ENCODE peak calls at places on chromosomes 13 and 19, in five cellular contexts. F, U, J, W and M are unnamed samples.

GRCh38 chr13:84431646-84432045 is 549.4 kb upstream of the SLITRK1 start:
- DNase-seq in J (peak), W (no peak), U (peak), F (no peak), M (no peak)

GRCh38 chr13:27481766-27482165 is 31.4 kb upstream of the MTIF3 start:
- DNase-seq in J (peak), U (peak), W (peak), F (no peak), M (no peak)

GRCh38 chr19:47093841-47094240 is 19.7 kb downstream of the ZC3H4 start:
- DNase-seq in U (no peak), W (no peak), F (no peak), J (no peak), M (peak)

GRCh38 chr19:29372921-29373797 is 152.6 kb upstream of the VSTM2B start:
- DNase-seq in W (no peak), F (no peak), U (no peak), J (no peak), M (peak)

GRCh38 chr19:45098521-45099464 is 5.8 kb downstream of the PPP1R37 start:
- DNase-seq in U (peak), W (no peak), J (peak), F (no peak), M (no peak)

GRCh38 chr19:54331626-54332025 is 7.3 kb downstream of the LILRA4 start:
- DNase-seq in J (no peak), W (peak), U (no peak), F (no peak), M (no peak)

GRCh38 chr13:85974604-85975366 is 175.6 kb upstream of the SLITRK6 start:
- DNase-seq in U (peak), W (no peak), J (no peak), F (no peak), M (no peak)

GRCh38 chr13:94617389-94618000 is 15.8 kb downstream of the GPR180 start:
- DNase-seq in J (peak), U (peak), F (no peak), W (no peak), M (no peak)

GRCh38 chr13:40749327-40749726 is 21.7 kb downstream of the MRPS31 start:
- DNase-seq in U (peak), F (no peak), W (no peak), J (peak), M (no peak)
- TF ChIP-seq CTCF in U (no peak), F (no peak), W (no peak), J (peak), M (no peak)

GRCh38 chr13:42047561-42048322 is 706 bp upstream of the DGKH start:
- DNase-seq in W (peak), U (peak), F (peak), J (peak), M (peak)

GRCh38 chr13:42049454-42049780 is 969 bp downstream of the DGKH start:
- DNase-seq in F (no peak), J (no peak), U (no peak), W (no peak), M (no peak)

GRCh38 chr13:42046448-42046847 is 2.0 kb upstream of the DGKH start:
- DNase-seq in F (no peak), U (no peak), J (no peak), W (no peak), M (no peak)

GRCh38 chr13:42048323-42048624 is 174 bp upstream of the DGKH start:
- DNase-seq in F (no peak), U (no peak), J (no peak), W (no peak), M (no peak)

GRCh38 chr13:42048625-42049453 is at the start of gene DGKH:
- DNase-seq in W (peak), F (peak), U (peak), J (peak), M (peak)
- TF ChIP-seq CTCF in W (peak), F (no peak), U (no peak), J (no peak), M (peak)

GRCh38 chr13:59182241-59182640 is 981.5 kb downstream of the DIAPH3 start:
- DNase-seq in J (no peak), U (no peak), W (no peak), F (no peak), M (no peak)

GRCh38 chr13:59176775-59177174 is 987.0 kb downstream of the DIAPH3 start:
- DNase-seq in F (no peak), W (no peak), U (no peak), J (no peak), M (peak)

GRCh38 chr13:59178344-59178743 is 985.4 kb downstream of the DIAPH3 start:
- DNase-seq in F (no peak), U (peak), J (peak), W (no peak), M (no peak)
- TF ChIP-seq CTCF in F (no peak), U (peak), J (peak), W (no peak), M (no peak)

DNA sequence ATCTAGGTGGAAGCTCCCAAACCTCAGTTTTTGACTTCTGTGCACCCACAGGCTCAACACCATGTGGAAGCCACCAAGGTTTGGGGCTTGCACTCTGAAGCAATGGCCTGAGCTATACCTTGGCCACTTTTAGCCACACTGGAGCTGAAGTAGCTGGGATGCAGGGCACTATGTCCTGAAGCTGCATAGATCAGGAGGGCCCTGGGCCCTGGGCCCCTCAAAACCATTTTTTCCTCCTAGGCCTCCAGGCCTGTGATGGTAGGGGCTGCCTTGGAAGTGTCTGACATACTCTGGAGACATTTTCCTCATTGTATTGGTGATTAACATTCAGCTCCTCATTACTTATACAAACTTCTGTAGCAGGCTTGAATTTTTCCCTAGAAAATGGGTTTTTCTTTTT is 273.7 kb downstream of the FGF9 start:
- DNase-seq in U (no peak), F (no peak), J (no peak), W (no peak), M (no peak)
- TF ChIP-seq CTCF in U (no peak), F (no peak), J (no peak), W (no peak), M (no peak)